ENCODE peak calls at places on chromosomes 1 and 21, in four cellular contexts. One of them, this sample, is unnamed.

GRCh38 chr1:205972081-205972480 is 28.8 kb upstream of the SLC26A9 start:
- DNase-seq in NCI-H1105: no peak
- DNase-seq in CD8-positive, alpha-beta T cell: no peak
- DNase-seq in HuH-7.5: no peak
- DNase-seq in this sample: no peak

GRCh38 chr1:230849451-230850194 is 18.7 kb downstream of the C1orf198 start:
- DNase-seq in NCI-H1105: no peak
- DNase-seq in HuH-7.5: no peak
- DNase-seq in CD8-positive, alpha-beta T cell: no peak
- DNase-seq in this sample: peak; percentile 85

GRCh38 chr1:32782086-32782485 is 35.1 kb downstream of the YARS1 start:
- DNase-seq in CD8-positive, alpha-beta T cell: no peak
- DNase-seq in NCI-H1105: no peak
- DNase-seq in HuH-7.5: no peak
- DNase-seq in this sample: peak; percentile 84

GRCh38 chr1:232039303-232039702 is 412.7 kb downstream of the DISC1 start:
- DNase-seq in NCI-H1105: no peak
- DNase-seq in HuH-7.5: no peak
- DNase-seq in CD8-positive, alpha-beta T cell: no peak
- DNase-seq in this sample: peak; percentile 47

GRCh38 chr1:230876660-230877059 is 8.3 kb upstream of the C1orf198 start:
- DNase-seq in NCI-H1105: no peak
- DNase-seq in CD8-positive, alpha-beta T cell: no peak
- DNase-seq in HuH-7.5: no peak
- DNase-seq in this sample: no peak

GRCh38 chr1:39269791-39270342 is 65.4 kb downstream of the MACF1 start:
- DNase-seq in HuH-7.5: no peak
- DNase-seq in CD8-positive, alpha-beta T cell: no peak
- DNase-seq in NCI-H1105: no peak
- DNase-seq in this sample: no peak

GRCh38 chr1:41861509-41862410 is 57.0 kb downstream of the HIVEP3 start:
- DNase-seq in HuH-7.5: no peak
- DNase-seq in NCI-H1105: no peak
- DNase-seq in CD8-positive, alpha-beta T cell: no peak
- DNase-seq in this sample: peak; percentile 81

GRCh38 chr1:225845633-225846259 is 35.8 kb downstream of the EPHX1 start:
- DNase-seq in HuH-7.5: peak; percentile 82
- DNase-seq in CD8-positive, alpha-beta T cell: no peak
- DNase-seq in NCI-H1105: no peak
- DNase-seq in this sample: peak; percentile 78

GRCh38 chr1:205928256-205928655 is 15.0 kb downstream of the SLC26A9 start:
- DNase-seq in NCI-H1105: no peak
- DNase-seq in CD8-positive, alpha-beta T cell: no peak
- DNase-seq in HuH-7.5: no peak
- DNase-seq in this sample: no peak

GRCh38 chr1:55768345-55768952 is 553.3 kb upstream of the USP24 start:
- DNase-seq in CD8-positive, alpha-beta T cell: no peak
- DNase-seq in HuH-7.5: no peak
- DNase-seq in NCI-H1105: no peak
- DNase-seq in this sample: no peak

GRCh38 chr21:39525129-39525528 is 73.4 kb downstream of the SH3BGR start:
- DNase-seq in CD8-positive, alpha-beta T cell: no peak
- DNase-seq in HuH-7.5: no peak
- DNase-seq in NCI-H1105: no peak
- DNase-seq in this sample: no peak

GRCh38 chr21:45558044-45558721 is 15.9 kb upstream of the SLC19A1 start:
- DNase-seq in HuH-7.5: no peak
- DNase-seq in CD8-positive, alpha-beta T cell: no peak
- DNase-seq in NCI-H1105: no peak
- DNase-seq in this sample: no peak

GRCh38 chr1:173862769-173863223 is 5.0 kb downstream of the GAS5 start:
- DNase-seq in CD8-positive, alpha-beta T cell: no peak
- DNase-seq in NCI-H1105: no peak
- DNase-seq in HuH-7.5: no peak
- DNase-seq in this sample: peak; percentile 15

GRCh38 chr1:71930526-71930925 is 351.8 kb downstream of the NEGR1 start:
- DNase-seq in CD8-positive, alpha-beta T cell: no peak
- DNase-seq in HuH-7.5: no peak
- DNase-seq in NCI-H1105: no peak
- DNase-seq in this sample: no peak

GRCh38 chr1:213095467-213095866 is 44.4 kb downstream of the RPS6KC1 start:
- DNase-seq in HuH-7.5: no peak
- DNase-seq in CD8-positive, alpha-beta T cell: no peak
- DNase-seq in NCI-H1105: no peak
- DNase-seq in this sample: no peak

GRCh38 chr1:29719253-29719652 is 482.9 kb downstream of the PTPRU start:
- DNase-seq in NCI-H1105: no peak
- DNase-seq in CD8-positive, alpha-beta T cell: no peak
- DNase-seq in HuH-7.5: no peak
- DNase-seq in this sample: peak; percentile 64

GRCh38 chr1:208177656-208178055 is 66.5 kb downstream of the PLXNA2 start:
- DNase-seq in HuH-7.5: no peak
- DNase-seq in CD8-positive, alpha-beta T cell: no peak
- DNase-seq in NCI-H1105: peak; percentile 43
- DNase-seq in this sample: no peak

GRCh38 chr1:218459878-218460277 is 114.7 kb downstream of the TGFB2 start:
- DNase-seq in NCI-H1105: no peak
- DNase-seq in HuH-7.5: no peak
- DNase-seq in CD8-positive, alpha-beta T cell: no peak
- DNase-seq in this sample: peak; percentile 90

GRCh38 chr1:58597991-58598390 is 20.9 kb upstream of the TACSTD2 start:
- DNase-seq in NCI-H1105: no peak
- DNase-seq in HuH-7.5: no peak
- DNase-seq in CD8-positive, alpha-beta T cell: no peak
- DNase-seq in this sample: no peak

GRCh38 chr1:104132386-104132973 is 382.8 kb downstream of the AMY1C start:
- DNase-seq in NCI-H1105: peak; percentile 51
- DNase-seq in HuH-7.5: no peak
- DNase-seq in CD8-positive, alpha-beta T cell: no peak
- DNase-seq in this sample: peak; percentile 5

GRCh38 chr1:30418426-30419245 is 304.7 kb downstream of the MATN1 start:
- DNase-seq in NCI-H1105: no peak
- DNase-seq in CD8-positive, alpha-beta T cell: no peak
- DNase-seq in HuH-7.5: no peak
- DNase-seq in this sample: no peak

GRCh38 chr1:38712046-38712445 is 147.5 kb downstream of the RRAGC start:
- DNase-seq in HuH-7.5: no peak
- DNase-seq in CD8-positive, alpha-beta T cell: no peak
- DNase-seq in NCI-H1105: no peak
- DNase-seq in this sample: no peak

GRCh38 chr1:115118596-115118995 is 29.3 kb upstream of the TSPAN2 start:
- DNase-seq in HuH-7.5: no peak
- DNase-seq in CD8-positive, alpha-beta T cell: no peak
- DNase-seq in NCI-H1105: no peak
- DNase-seq in this sample: no peak

GRCh38 chr1:63868220-63868897 is 94.5 kb downstream of the ROR1 start:
- DNase-seq in HuH-7.5: no peak
- DNase-seq in CD8-positive, alpha-beta T cell: no peak
- DNase-seq in NCI-H1105: no peak
- DNase-seq in this sample: peak; percentile 86

GRCh38 chr1:66371233-66372005 is 162.5 kb upstream of the SGIP1 start:
- DNase-seq in HuH-7.5: no peak
- DNase-seq in CD8-positive, alpha-beta T cell: no peak
- DNase-seq in NCI-H1105: no peak
- DNase-seq in this sample: peak; percentile 71

GRCh38 chr1:154546264-154547043 is 12.0 kb downstream of the UBE2Q1 start:
- DNase-seq in HuH-7.5: peak; percentile 86
- DNase-seq in NCI-H1105: peak; percentile 17
- DNase-seq in CD8-positive, alpha-beta T cell: peak; percentile 16
- DNase-seq in this sample: peak; percentile 76